ENCODE peak calls at places on chromosomes 3 and 15, in six cellular contexts. M is SK-N-SH, T is K562, Z is GM12878, P is H1, X is HepG2. D is an unnamed sample.

GRCh38 chr3:123390865-123391613 is 57.9 kb downstream of the ADCY5 start:
- DNase-seq in X (no peak), M (peak), P (no peak), Z (no peak), T (no peak), D (no peak)

GRCh38 chr3:45848392-45848791 is 6.5 kb upstream of the LZTFL1 start:
- DNase-seq in X (no peak), P (no peak), Z (no peak), M (no peak), T (no peak), D (no peak)

GRCh38 chr3:83011471-83011870 is 1250.0 kb upstream of the GBE1 start:
- DNase-seq in X (no peak), M (no peak), Z (no peak), T (no peak), P (no peak), D (no peak)

GRCh38 chr3:87268646-87269211 is 7.7 kb downstream of the POU1F1 start:
- DNase-seq in M (no peak), Z (no peak), X (no peak), P (no peak), T (no peak), D (no peak)

GRCh38 chr15:63135281-63135680 is 13.6 kb downstream of the LACTB start:
- DNase-seq in X (no peak), M (no peak), T (no peak), Z (no peak), P (no peak), D (no peak)

GRCh38 chr3:120425877-120426276 is 24.9 kb downstream of the FSTL1 start:
- DNase-seq in X (no peak), M (peak), P (no peak), Z (no peak), T (no peak), D (no peak)

GRCh38 chr3:88809993-88810392 is 297.4 kb upstream of the EPHA3 start:
- DNase-seq in X (no peak), P (no peak), T (no peak), Z (no peak), M (no peak), D (no peak)

GRCh38 chr3:52834871-52835501 is at the start of gene MUSTN1:
- DNase-seq in T (no peak), M (no peak), X (peak), Z (no peak), P (no peak), D (no peak)

GRCh38 chr3:113897373-113897777 is 50.4 kb upstream of the ZDHHC23 start:
- DNase-seq in Z (no peak), M (no peak), P (no peak), T (no peak), X (no peak), D (no peak)

GRCh38 chr3:33991673-33992072 is 193.2 kb downstream of the PDCD6IP start:
- DNase-seq in X (no peak), P (no peak), T (no peak), Z (no peak), M (no peak), D (no peak)

GRCh38 chr3:33989229-33989628 is 190.8 kb downstream of the PDCD6IP start:
- DNase-seq in Z (no peak), M (no peak), X (no peak), P (no peak), T (no peak), D (no peak)

GRCh38 chr3:33994568-33994967 is 196.1 kb downstream of the PDCD6IP start:
- DNase-seq in P (no peak), M (no peak), Z (no peak), X (no peak), T (no peak), D (no peak)

GRCh38 chr3:33993631-33994030 is 195.2 kb downstream of the PDCD6IP start:
- DNase-seq in T (no peak), X (no peak), P (no peak), M (no peak), Z (no peak), D (no peak)
- TF ChIP-seq GABPA in T (no peak), X (no peak), P (no peak), M (no peak), Z (no peak), D (no peak)

GRCh38 chr15:56883088-56883487 is 35.4 kb upstream of the TCF12 start:
- DNase-seq in M (no peak), P (no peak), X (no peak), T (no peak), Z (no peak), D (no peak)

GRCh38 chr15:56890038-56890437 is 28.4 kb upstream of the TCF12 start:
- DNase-seq in T (no peak), X (no peak), Z (no peak), P (no peak), M (no peak), D (no peak)

GRCh38 chr15:56887782-56888127 is 30.7 kb upstream of the TCF12 start:
- DNase-seq in T (no peak), P (no peak), Z (no peak), M (no peak), X (no peak), D (no peak)

GRCh38 chr15:56886878-56887781 is 31.3 kb upstream of the TCF12 start:
- DNase-seq in P (peak), X (peak), Z (peak), M (peak), T (peak), D (peak)

GRCh38 chr15:56886450-56886856 is 32.0 kb upstream of the TCF12 start:
- DNase-seq in T (no peak), X (peak), M (no peak), Z (no peak), P (no peak), D (no peak)
- H3K4me3 ChIP-seq in T (peak), X (peak), M (peak), Z (peak), P (peak), D (peak)

DNA sequence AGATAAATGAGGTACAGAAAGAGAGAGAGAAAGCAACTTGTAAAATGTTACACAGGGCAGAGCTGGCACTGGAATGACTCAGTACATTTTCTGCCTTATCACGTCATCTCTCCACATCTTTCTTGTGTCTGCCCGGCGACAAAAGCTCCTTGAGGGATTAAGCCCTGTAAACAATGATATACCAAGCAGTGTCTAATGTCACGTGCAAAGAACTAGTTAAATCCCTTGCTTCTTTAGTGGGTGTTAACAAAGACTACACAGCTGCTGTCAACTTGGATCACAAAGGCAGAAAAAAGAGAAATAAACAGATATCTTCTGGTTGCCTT is 48.0 kb upstream of the FRMD4B start:
- DNase-seq in M (no peak), P (no peak), X (no peak), Z (no peak), T (no peak), D (no peak)
- TF ChIP-seq GABPA in M (no peak), P (no peak), X (no peak), Z (no peak), T (no peak), D (no peak)

DNA sequence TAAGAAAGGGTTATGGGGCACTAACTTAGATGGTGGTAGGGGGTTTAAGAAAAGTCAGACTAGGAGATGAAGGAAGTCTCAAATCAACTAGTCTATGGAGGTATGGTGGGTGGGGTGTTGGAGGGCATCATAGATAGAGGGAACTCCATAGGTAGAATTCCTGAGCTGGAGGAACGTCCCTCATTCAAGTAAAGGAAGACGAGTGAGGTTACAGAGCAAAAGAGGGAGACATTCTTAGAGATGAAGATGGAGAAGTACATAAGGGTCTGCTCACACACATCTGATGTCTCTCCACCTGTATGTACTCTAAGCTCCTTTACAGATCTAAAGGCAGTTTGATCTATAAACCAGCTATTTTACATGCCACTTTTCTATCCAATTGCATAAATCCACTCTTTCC is 1.4 kb downstream of the PLSCR1 start:
- DNase-seq in Z (no peak), T (no peak), M (no peak), X (no peak), P (no peak), D (no peak)
- H3K4me3 ChIP-seq in Z (peak), T (peak), M (no peak), X (peak), P (peak), D (peak)

GRCh38 chr3:195897853-195898415 is 10.4 kb downstream of the TNK2 start:
- DNase-seq in Z (no peak), X (no peak), M (peak), P (no peak), T (no peak), D (no peak)

GRCh38 chr3:195896361-195897080 is 11.8 kb downstream of the TNK2 start:
- DNase-seq in X (no peak), Z (no peak), T (peak), M (peak), P (no peak), D (no peak)

GRCh38 chr3:195895078-195895899 is 13.1 kb downstream of the TNK2 start:
- DNase-seq in T (peak), X (peak), Z (no peak), M (peak), P (no peak), D (peak)

GRCh38 chr3:195897081-195897852 is 11.1 kb downstream of the TNK2 start:
- DNase-seq in Z (no peak), P (no peak), M (peak), T (no peak), X (no peak), D (no peak)

DNA sequence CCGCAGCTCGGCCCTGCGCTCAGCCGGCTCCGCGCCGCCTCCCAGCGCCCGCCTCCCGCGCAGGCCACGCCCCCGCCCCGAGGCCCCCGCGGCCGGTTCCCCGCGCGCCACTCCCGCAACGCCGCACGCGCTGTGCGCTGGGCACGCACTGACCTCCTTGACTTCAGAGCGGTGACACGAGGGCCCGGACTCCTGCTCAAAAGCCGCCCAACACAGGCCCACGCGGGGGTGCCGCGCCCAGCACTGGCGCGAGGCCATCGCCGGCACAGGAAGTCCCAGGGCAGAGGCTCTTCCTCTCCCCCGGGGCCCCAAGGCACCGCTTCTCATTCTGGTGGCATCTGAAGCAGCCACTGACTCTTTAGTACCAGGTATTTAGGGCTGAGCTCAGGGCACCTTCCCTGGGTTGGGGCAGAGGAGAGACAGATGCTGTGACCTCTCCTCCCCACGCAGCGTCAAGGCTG is 12.4 kb downstream of the TNK2 start:
- DNase-seq in Z (no peak), T (peak), P (no peak), X (no peak), M (peak), D (peak)
- TF ChIP-seq GABPA in Z (no peak), T (peak), P (no peak), X (peak), M (no peak), D (no peak)

GRCh38 chr15:39578851-39579486 is 1.9 kb upstream of the THBS1 start:
- DNase-seq in T (no peak), M (no peak), Z (no peak), X (no peak), P (no peak), D (no peak)

GRCh38 chr15:39580117-39580629 is 706 bp upstream of the THBS1 start:
- DNase-seq in P (peak), X (peak), M (peak), Z (no peak), T (peak), D (peak)

GRCh38 chr15:39580630-39581500 is at the start of gene THBS1:
- DNase-seq in P (peak), Z (no peak), X (peak), T (peak), M (peak), D (peak)

GRCh38 chr15:39581501-39582285 is 814 bp downstream of the THBS1 start:
- DNase-seq in X (peak), Z (no peak), P (no peak), T (no peak), M (peak), D (peak)

GRCh38 chr15:39579487-39580116 is 1.3 kb upstream of the THBS1 start:
- DNase-seq in P (peak), T (no peak), M (no peak), Z (no peak), X (peak), D (no peak)
- H3K4me3 ChIP-seq in P (peak), T (no peak), M (peak), Z (no peak), X (peak), D (no peak)

GRCh38 chr3:5239602-5240001 is 52.1 kb downstream of the EDEM1 start:
- DNase-seq in X (no peak), M (peak), Z (no peak), P (no peak), T (no peak), D (no peak)
- TF ChIP-seq GABPA in X (no peak), M (no peak), Z (no peak), P (no peak), T (no peak), D (no peak)

DNA sequence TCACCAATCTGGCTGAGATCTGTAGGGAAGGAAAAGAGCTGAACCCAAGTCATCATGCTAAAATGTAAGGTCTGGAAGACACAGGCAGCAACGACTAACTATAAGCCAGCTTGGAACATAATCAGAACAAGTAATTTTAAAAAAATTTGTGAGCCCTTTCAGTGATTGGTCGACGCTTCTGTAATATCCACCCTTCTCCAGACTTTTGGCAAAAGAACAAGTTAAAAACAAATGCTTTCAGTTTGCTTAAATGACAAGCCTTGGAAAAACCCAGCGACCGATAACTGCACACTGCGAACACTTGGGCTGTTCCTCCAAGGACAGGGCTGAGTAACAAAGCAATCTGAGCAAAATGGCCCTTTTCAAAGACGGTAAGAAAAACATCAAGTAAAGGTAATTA is 49.6 kb downstream of the PCSK6 start:
- DNase-seq in T (no peak), X (no peak), P (no peak), Z (no peak), M (no peak), D (no peak)
- H3K4me3 ChIP-seq in T (no peak), X (peak), P (no peak), Z (no peak), M (no peak), D (no peak)

GRCh38 chr3:193574488-193575072 is 18.4 kb upstream of the OPA1 start:
- DNase-seq in P (no peak), T (no peak), X (no peak), Z (no peak), M (no peak), D (no peak)
- TF ChIP-seq GABPA in P (no peak), T (no peak), X (no peak), Z (no peak), M (no peak), D (no peak)

D was measured in HL-60.